ENCODE peak calls at places on chromosomes 12 and 14, in five cellular contexts. One of them, this sample, is unnamed. For H3K4me1 and H3K9me3, the result is how much of the 10 kb centered on the place peaks cover.

GRCh38 chr12:77300815-77301214 is 235.4 kb upstream of the E2F7 start:
- DNase-seq in kidney: no peak
- DNase-seq in neuronal stem cell: no peak
- DNase-seq in MM.1S: no peak
- DNase-seq in fibroblast of lung: no peak
- DNase-seq in this sample: no peak

GRCh38 chr14:75661499-75661814 is 411 bp downstream of the TTLL5 start:
- DNase-seq in kidney: no peak
- DNase-seq in neuronal stem cell: no peak
- DNase-seq in MM.1S: no peak
- DNase-seq in fibroblast of lung: no peak
- DNase-seq in this sample: no peak

GRCh38 chr14:81147140-81147897 is 73.4 kb downstream of the GTF2A1 start:
- DNase-seq in kidney: no peak
- DNase-seq in neuronal stem cell: no peak
- DNase-seq in MM.1S: no peak
- DNase-seq in fibroblast of lung: no peak
- DNase-seq in this sample: no peak

GRCh38 chr12:122872815-122873361 is 23.0 kb downstream of the VPS37B start:
- DNase-seq in kidney: peak
- DNase-seq in neuronal stem cell: no peak
- DNase-seq in MM.1S: peak
- DNase-seq in fibroblast of lung: no peak
- DNase-seq in this sample: no peak

GRCh38 chr12:9646794-9647622 is 22.5 kb upstream of the CLEC2D start:
- DNase-seq in kidney: no peak
- DNase-seq in neuronal stem cell: peak
- DNase-seq in MM.1S: no peak
- DNase-seq in fibroblast of lung: peak
- DNase-seq in this sample: peak

GRCh38 chr12:62713723-62714122 is 221.2 kb downstream of the PPM1H start:
- DNase-seq in kidney: no peak
- DNase-seq in neuronal stem cell: no peak
- DNase-seq in MM.1S: no peak
- DNase-seq in fibroblast of lung: no peak
- DNase-seq in this sample: no peak

GRCh38 chr14:61260939-61261776 is 20.0 kb downstream of the TMEM30B start:
- DNase-seq in kidney: no peak
- DNase-seq in neuronal stem cell: no peak
- DNase-seq in MM.1S: no peak
- DNase-seq in fibroblast of lung: peak
- DNase-seq in this sample: peak

GRCh38 chr12:105426766-105427165 is 96.3 kb downstream of the C12orf75 start:
- DNase-seq in kidney: no peak
- DNase-seq in neuronal stem cell: no peak
- DNase-seq in MM.1S: no peak
- DNase-seq in fibroblast of lung: no peak
- DNase-seq in this sample: no peak

GRCh38 chr14:22554706-22555572 is 34.1 kb downstream of the DAD1 start:
- DNase-seq in kidney: no peak
- DNase-seq in neuronal stem cell: no peak
- DNase-seq in MM.1S: no peak
- DNase-seq in fibroblast of lung: no peak
- DNase-seq in this sample: no peak

GRCh38 chr14:68559949-68560348 is 232.9 kb downstream of the ZFP36L1 start:
- DNase-seq in kidney: no peak
- DNase-seq in neuronal stem cell: no peak
- DNase-seq in MM.1S: no peak
- DNase-seq in fibroblast of lung: no peak
- DNase-seq in this sample: no peak
- H3K4me1 ChIP-seq in kidney: under half
- H3K4me1 ChIP-seq in neuronal stem cell: under half
- H3K4me1 ChIP-seq in MM.1S: under half
- H3K4me1 ChIP-seq in fibroblast of lung: under half
- H3K4me1 ChIP-seq in this sample: under half

GRCh38 chr12:110670161-110670701 is 18.7 kb downstream of the HVCN1 start:
- DNase-seq in kidney: peak
- DNase-seq in neuronal stem cell: no peak
- DNase-seq in MM.1S: peak
- DNase-seq in fibroblast of lung: no peak
- DNase-seq in this sample: no peak
- H3K9ac ChIP-seq in kidney: no peak
- H3K9ac ChIP-seq in neuronal stem cell: no peak
- H3K9ac ChIP-seq in MM.1S: peak
- H3K9ac ChIP-seq in fibroblast of lung: no peak
- H3K9ac ChIP-seq in this sample: no peak

DNA sequence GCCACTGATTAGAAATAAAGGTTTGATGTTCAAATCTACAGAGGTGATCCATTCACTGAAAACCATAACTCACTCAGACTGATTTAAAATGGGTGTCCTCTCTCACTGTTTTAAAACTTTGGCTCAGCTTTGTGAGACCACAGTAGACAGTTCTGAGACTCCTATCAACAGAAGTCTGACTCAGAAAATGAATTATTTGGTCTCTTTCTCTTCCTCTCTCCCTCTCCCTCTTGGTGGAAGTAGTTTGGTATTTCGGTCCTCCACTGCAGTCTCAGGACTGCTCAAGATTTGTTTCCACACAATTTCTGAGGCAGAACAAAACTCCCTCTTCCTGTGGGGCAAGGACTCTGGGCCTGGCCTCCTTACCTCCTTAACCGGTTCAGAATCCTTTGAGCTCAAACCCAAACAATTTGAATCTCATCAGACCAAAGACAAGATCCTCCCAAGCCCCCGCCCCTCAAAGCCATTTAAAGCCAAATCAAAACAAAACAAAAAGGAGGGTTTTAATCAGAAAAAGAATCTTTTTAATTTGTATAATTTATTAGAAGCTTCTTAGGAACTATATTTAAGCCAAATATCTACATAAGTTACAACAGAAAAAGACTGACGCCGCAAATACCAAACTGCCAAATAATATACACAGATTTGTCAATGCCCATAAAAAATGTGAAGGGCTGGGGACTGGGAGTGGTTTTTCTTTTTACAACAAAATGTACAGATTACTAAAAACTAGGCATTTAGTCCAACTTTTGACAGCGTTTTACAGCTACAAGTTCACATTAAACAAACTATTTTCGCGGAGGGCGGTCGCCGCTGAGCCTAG is 3.9 kb downstream of the NKX2-1 start:
- DNase-seq in kidney: no peak
- DNase-seq in neuronal stem cell: no peak
- DNase-seq in MM.1S: no peak
- DNase-seq in fibroblast of lung: peak
- DNase-seq in this sample: no peak
- H3K9me3 ChIP-seq in kidney: under half
- H3K9me3 ChIP-seq in neuronal stem cell: under half
- H3K9me3 ChIP-seq in MM.1S: under half
- H3K9me3 ChIP-seq in fibroblast of lung: under half
- H3K9me3 ChIP-seq in this sample: under half

DNA sequence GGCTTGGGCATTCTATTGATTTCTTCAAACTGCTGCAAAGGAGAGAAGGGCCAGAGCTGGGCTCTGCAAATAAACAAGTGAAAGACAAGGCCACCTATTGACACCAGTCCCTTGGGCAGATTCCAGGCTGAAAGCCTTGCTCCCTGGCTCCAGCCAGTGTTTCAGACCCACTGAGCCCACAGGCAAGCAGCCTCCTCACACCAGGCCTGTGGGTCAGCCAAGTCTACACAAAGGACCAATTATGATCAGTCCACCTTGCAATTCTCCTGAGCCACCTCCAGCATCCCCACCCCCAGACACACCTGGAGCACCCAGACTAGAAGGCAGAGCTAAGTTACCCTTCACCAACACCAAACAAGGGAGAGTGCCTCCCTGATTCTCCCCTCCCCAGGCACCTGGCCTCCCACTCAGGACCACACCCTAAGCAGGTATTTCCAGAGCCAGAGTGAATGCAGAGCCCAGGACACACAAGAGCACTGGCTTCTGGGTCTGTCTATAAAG is 13.8 kb downstream of the ACTN1 start:
- DNase-seq in kidney: no peak
- DNase-seq in neuronal stem cell: no peak
- DNase-seq in MM.1S: no peak
- DNase-seq in fibroblast of lung: no peak
- DNase-seq in this sample: no peak
- H3K4me1 ChIP-seq in kidney: under half
- H3K4me1 ChIP-seq in neuronal stem cell: under half
- H3K4me1 ChIP-seq in MM.1S: under half
- H3K4me1 ChIP-seq in fibroblast of lung: half or more
- H3K4me1 ChIP-seq in this sample: under half

DNA sequence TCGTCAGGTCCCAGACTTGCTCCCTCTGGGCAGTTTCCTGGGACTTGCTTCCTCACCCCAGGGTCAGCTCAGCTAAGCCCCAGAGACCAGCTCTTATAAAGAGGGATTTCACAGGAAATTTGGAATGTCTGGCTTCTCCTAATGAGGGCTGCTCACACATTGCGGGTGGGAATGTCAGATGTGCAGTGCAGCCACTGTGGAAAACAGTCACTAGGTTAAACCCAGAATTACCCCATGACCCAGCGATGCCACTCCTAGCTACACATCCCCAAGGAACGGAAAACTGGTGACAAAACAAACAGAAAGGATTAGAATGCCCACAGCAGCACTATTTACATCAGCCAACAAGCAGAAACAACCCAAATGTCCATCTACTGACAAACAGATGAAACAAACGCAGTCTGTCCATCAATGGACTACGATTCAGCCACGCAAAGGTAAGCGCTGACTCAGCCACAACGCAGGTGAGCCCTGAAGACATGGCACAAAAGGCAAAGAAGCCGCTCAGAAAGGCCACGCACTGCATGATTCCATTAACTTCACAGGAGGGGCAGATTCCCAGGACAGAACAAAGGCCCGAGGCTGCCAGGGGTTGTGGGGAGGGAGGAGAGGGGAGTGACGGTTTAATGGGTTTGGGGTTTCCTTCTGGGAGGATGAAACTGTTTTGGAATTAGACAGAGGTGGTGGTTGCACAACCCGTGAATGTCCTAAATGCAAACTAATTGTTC is 63.0 kb downstream of the NCOR2 start:
- DNase-seq in kidney: no peak
- DNase-seq in neuronal stem cell: no peak
- DNase-seq in MM.1S: no peak
- DNase-seq in fibroblast of lung: no peak
- DNase-seq in this sample: no peak
- H3K9ac ChIP-seq in kidney: no peak
- H3K9ac ChIP-seq in neuronal stem cell: no peak
- H3K9ac ChIP-seq in MM.1S: no peak
- H3K9ac ChIP-seq in fibroblast of lung: no peak
- H3K9ac ChIP-seq in this sample: no peak

This sample was measured in adipocyte.